ENCODE peak calls at places on chromosomes 1 and 21, in five cellular contexts. C is GF-D8, S is A673, U is NCI-H1048, D is A172. A is an unnamed sample.

GRCh38 chr1:160451859-160452232 is 51.5 kb downstream of the VANGL2 start:
- DNase-seq in U (no peak), D (no peak), C (no peak), S (no peak), A (no peak)

GRCh38 chr1:198563578-198563977 is 23.1 kb upstream of the ATP6V1G3 start:
- DNase-seq in U (no peak), D (peak), C (no peak), S (no peak), A (no peak)

GRCh38 chr1:109617291-109617801 is 2.1 kb downstream of the GNAT2 start:
- DNase-seq in C (peak), S (peak), U (no peak), D (peak), A (no peak)

GRCh38 chr21:14995695-14996490 is 68.9 kb downstream of the NRIP1 start:
- DNase-seq in D (peak), C (no peak), U (no peak), S (peak), A (no peak)

GRCh38 chr21:38816400-38816973 is 10.8 kb downstream of the ETS2 start:
- DNase-seq in S (peak), U (no peak), C (no peak), D (no peak), A (no peak)

GRCh38 chr1:221289103-221289502 is 409.9 kb downstream of the HLX start:
- DNase-seq in D (no peak), S (no peak), C (no peak), U (no peak), A (no peak)

GRCh38 chr1:168504064-168504837 is 39.5 kb downstream of the XCL2 start:
- DNase-seq in D (no peak), U (no peak), S (no peak), C (peak), A (peak)

GRCh38 chr1:158600735-158601134 is 4.3 kb upstream of the OR10Z1 start:
- DNase-seq in S (no peak), U (no peak), D (no peak), C (no peak), A (no peak)

GRCh38 chr1:106534612-106535011 is 521.9 kb upstream of the PRMT6 start:
- DNase-seq in S (no peak), D (no peak), U (no peak), C (no peak), A (no peak)

GRCh38 chr1:114310771-114311251 is 157.1 kb upstream of the SYT6 start:
- DNase-seq in U (no peak), S (no peak), C (no peak), D (peak), A (no peak)

GRCh38 chr1:231938651-231939050 is 312.1 kb downstream of the DISC1 start:
- DNase-seq in C (no peak), D (no peak), U (no peak), S (no peak), A (no peak)

GRCh38 chr1:18217398-18218043 is 109.9 kb downstream of the IGSF21 start:
- DNase-seq in C (no peak), U (no peak), D (peak), S (peak), A (no peak)

GRCh38 chr21:33968998-33969353 is 53.4 kb upstream of the ATP5PO start:
- DNase-seq in C (no peak), D (no peak), S (peak), U (no peak), A (no peak)

GRCh38 chr1:7374761-7375160 is 396.3 kb upstream of the VAMP3 start:
- DNase-seq in D (no peak), C (no peak), U (no peak), S (no peak), A (no peak)

GRCh38 chr1:116066868-116067563 is 44.2 kb upstream of the MAB21L3 start:
- DNase-seq in D (peak), U (no peak), S (no peak), C (no peak), A (no peak)

GRCh38 chr1:231612393-231613089 is 14.0 kb upstream of the DISC1 start:
- DNase-seq in U (no peak), C (peak), D (no peak), S (no peak), A (no peak)

A was measured in nucleus accumbens.